ENCODE peak calls at places on chromosomes 6 and 20, in seven cellular contexts. X is Caco-2; M is RWPE2; E is CD8-positive, alpha-beta T cell; C is Panc1; J is left lung; V is IMR-90. G is an unnamed sample.

GRCh38 chr6:162442675-162443074 is 284.9 kb downstream of the PRKN start:
- DNase-seq in X (no peak), V (no peak), C (no peak), E (no peak), J (no peak), M (no peak), G (no peak)

GRCh38 chr6:82842721-82843120 is 222.9 kb downstream of the UBE3D start:
- DNase-seq in J (no peak), E (no peak), C (no peak), M (no peak), X (no peak), V (peak), G (no peak)

GRCh38 chr6:24252215-24252614 is 105.6 kb downstream of the DCDC2 start:
- DNase-seq in X (no peak), E (no peak), M (no peak), J (no peak), V (no peak), C (no peak), G (no peak)

GRCh38 chr6:116840091-116840490 is 11.2 kb upstream of the GPRC6A start:
- DNase-seq in C (no peak), J (no peak), M (no peak), V (peak), X (no peak), E (no peak), G (peak)

GRCh38 chr6:143097224-143097795 is 36.6 kb downstream of the AIG1 start:
- DNase-seq in X (no peak), E (no peak), V (peak), M (no peak), J (no peak), C (no peak), G (peak)

GRCh38 chr6:24720131-24720603 is 1.2 kb upstream of the C6orf62 start:
- DNase-seq in C (no peak), M (no peak), V (peak), X (peak), E (peak), J (peak), G (peak)

GRCh38 chr6:169970306-169970988 is 219.0 kb downstream of the ERMARD start:
- DNase-seq in X (no peak), J (peak), C (no peak), E (no peak), V (no peak), M (peak), G (no peak)

GRCh38 chr6:124080483-124080882 is 276.8 kb downstream of the NKAIN2 start:
- DNase-seq in J (no peak), E (no peak), X (no peak), M (no peak), V (no peak), C (no peak), G (no peak)

GRCh38 chr6:33298773-33299236 is at the start of gene RGL2:
- DNase-seq in X (peak), M (no peak), E (peak), C (no peak), V (peak), J (peak), G (peak)

GRCh38 chr20:6956574-6956973 is 189.1 kb downstream of the BMP2 start:
- DNase-seq in M (no peak), J (no peak), C (no peak), E (no peak), V (no peak), X (no peak), G (peak)

GRCh38 chr6:12605888-12606345 is 110.7 kb upstream of the PHACTR1 start:
- DNase-seq in X (peak), E (peak), V (peak), M (no peak), C (peak), J (no peak), G (peak)

GRCh38 chr6:170294813-170295518 is 4.1 kb upstream of the DLL1 start:
- DNase-seq in J (no peak), X (no peak), C (no peak), E (no peak), V (no peak), M (no peak), G (no peak)

GRCh38 chr6:15409301-15410125 is 163.6 kb downstream of the JARID2 start:
- DNase-seq in X (peak), E (no peak), J (no peak), C (no peak), V (no peak), M (no peak), G (no peak)

GRCh38 chr6:135162678-135163439 is 18.2 kb upstream of the MYB start:
- DNase-seq in C (no peak), V (no peak), E (no peak), J (peak), X (peak), M (no peak), G (peak)

GRCh38 chr6:135161996-135162395 is 19.1 kb upstream of the MYB start:
- DNase-seq in M (no peak), C (no peak), V (no peak), J (no peak), X (no peak), E (no peak), G (no peak)

GRCh38 chr6:135158397-135158796 is 22.7 kb upstream of the MYB start:
- DNase-seq in C (no peak), M (no peak), J (no peak), X (no peak), E (no peak), V (no peak), G (no peak)

GRCh38 chr6:135161411-135161810 is 19.7 kb upstream of the MYB start:
- DNase-seq in M (no peak), V (no peak), X (no peak), J (no peak), E (no peak), C (no peak), G (no peak)

GRCh38 chr6:135159531-135159930 is 21.6 kb upstream of the MYB start:
- DNase-seq in E (no peak), C (no peak), X (no peak), M (no peak), V (no peak), J (no peak), G (peak)
- H3K4me3 ChIP-seq in E (no peak), C (no peak), X (no peak), M (no peak), V (no peak), J (no peak), G (no peak)

GRCh38 chr20:44384423-44385027 is 29.0 kb downstream of the HNF4A start:
- DNase-seq in C (peak), J (peak), M (peak), V (peak), X (peak), E (peak), G (peak)
- TF ChIP-seq CTCF in C (peak), J (peak), M (peak), V (peak), X (peak), E (peak), G (peak)

DNA sequence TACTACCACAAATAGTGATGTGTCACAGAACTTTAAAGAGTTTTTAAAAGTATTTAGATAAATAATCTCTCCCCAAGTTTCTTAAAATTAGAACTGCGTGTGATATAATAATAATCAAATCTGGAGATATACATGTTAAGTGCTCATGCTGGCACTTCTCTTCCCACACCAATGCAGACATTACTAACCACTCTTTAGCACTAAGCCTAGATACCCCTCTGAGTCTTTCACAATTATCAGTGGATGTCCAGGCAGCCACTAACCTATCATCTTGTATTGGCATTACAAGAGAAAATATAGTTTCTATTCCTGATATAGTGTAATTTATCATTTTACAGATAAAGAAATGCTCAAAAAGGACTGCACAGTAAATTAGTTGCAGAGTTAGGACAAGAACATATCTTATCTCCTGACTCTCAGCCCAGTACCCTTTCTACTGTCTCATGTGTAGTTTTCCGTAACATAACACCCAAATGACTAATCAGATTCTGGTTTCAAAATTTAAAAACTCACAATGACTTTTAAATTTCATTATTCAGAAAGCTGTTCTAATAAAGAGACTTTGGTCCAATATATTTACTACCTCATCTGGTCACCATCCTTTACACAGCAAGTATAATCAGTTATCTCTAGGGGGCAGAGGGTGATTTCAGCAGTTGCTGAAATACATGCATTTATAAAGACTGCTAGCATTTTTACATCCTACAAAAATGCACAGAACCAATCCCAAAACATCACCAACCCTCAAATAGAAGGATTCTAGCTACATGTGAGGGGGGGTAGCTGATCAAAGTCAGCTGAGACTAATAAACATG is 215.5 kb upstream of the MCHR2 start:
- DNase-seq in E (no peak), V (peak), J (no peak), C (no peak), M (no peak), X (no peak), G (no peak)
- H3K4me3 ChIP-seq in E (no peak), V (no peak), J (no peak), C (no peak), M (no peak), X (no peak), G (no peak)

DNA sequence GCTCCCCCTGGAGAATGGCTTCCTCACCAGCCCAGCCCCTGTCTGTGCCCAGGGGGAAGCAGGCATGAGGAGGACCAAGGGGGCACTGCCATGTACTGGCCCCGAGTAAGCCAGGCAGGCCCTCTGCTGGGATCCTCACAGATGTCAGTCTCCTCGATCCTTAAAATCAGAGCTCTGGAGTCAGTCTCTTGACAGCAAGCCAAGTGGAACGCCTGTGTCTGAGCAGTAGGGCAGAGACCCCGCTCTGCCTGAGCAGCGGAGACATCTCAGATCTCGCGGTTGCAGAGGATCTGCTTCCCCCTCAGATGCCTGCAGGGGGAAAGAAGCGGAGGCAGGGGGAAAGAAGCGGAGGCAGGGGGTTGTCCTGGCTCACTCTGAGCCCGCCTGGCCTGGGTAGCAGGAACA is 92.6 kb downstream of the SNX5 start:
- DNase-seq in X (no peak), M (no peak), E (no peak), V (no peak), C (no peak), J (no peak), G (no peak)
- TF ChIP-seq CTCF in X (no peak), M (no peak), E (no peak), V (no peak), C (no peak), J (no peak), G (no peak)

G was measured in epithelial cell of esophagus.